ENCODE peak calls at places on chromosome 16, in nine cellular contexts. E, Q, D, U, N, G, J, I and T are unnamed samples.

GRCh38 chr16:86462334-86463084 is 47.8 kb upstream of the FOXF1 start:
- DNase-seq in Q (no peak), G (peak), D (no peak), N (no peak), U (no peak), E (no peak), I (no peak), J (no peak), T (no peak)

GRCh38 chr16:14958970-14959369 is 15.9 kb upstream of the PDXDC1 start:
- DNase-seq in E (no peak), I (no peak), G (peak), Q (no peak), J (no peak), U (no peak), D (no peak), N (no peak), T (no peak)

GRCh38 chr16:88769617-88770458 is 15.2 kb downstream of the PIEZO1 start:
- DNase-seq in I (no peak), Q (peak), E (no peak), G (no peak), D (peak), J (no peak), U (peak), N (no peak), T (no peak)

GRCh38 chr16:58661199-58661830 is 23.3 kb downstream of the SLC38A7 start:
- DNase-seq in N (peak), Q (peak), D (peak), G (peak), U (peak), E (no peak), I (peak), J (peak), T (peak)

GRCh38 chr16:14097182-14097951 is 26.2 kb downstream of the MRTFB start:
- DNase-seq in Q (no peak), U (no peak), D (no peak), J (no peak), G (peak), N (peak), E (no peak), I (no peak), T (no peak)

GRCh38 chr16:70708381-70709253 is 22.8 kb upstream of the MTSS2 start:
- DNase-seq in I (no peak), E (no peak), U (no peak), J (no peak), N (no peak), D (no peak), Q (no peak), G (no peak), T (no peak)

GRCh38 chr16:28528463-28528867 is 10.3 kb downstream of the NUPR1 start:
- DNase-seq in J (no peak), U (no peak), I (no peak), D (no peak), Q (peak), N (no peak), E (no peak), G (no peak), T (no peak)

GRCh38 chr16:10338426-10338825 is 47.4 kb upstream of the ATF7IP2 start:
- DNase-seq in N (no peak), Q (no peak), D (no peak), U (no peak), E (no peak), I (no peak), J (peak), G (peak), T (no peak)

GRCh38 chr16:69499541-69500255 is 66.1 kb upstream of the NFAT5 start:
- DNase-seq in G (no peak), U (no peak), D (no peak), E (no peak), I (no peak), J (no peak), N (no peak), Q (no peak), T (no peak)

GRCh38 chr16:89094252-89094901 is 725 bp downstream of the ACSF3 start:
- DNase-seq in E (no peak), G (peak), I (no peak), U (peak), N (no peak), Q (peak), D (peak), J (no peak), T (no peak)

GRCh38 chr16:47574091-47575054 is 113.2 kb downstream of the PHKB start:
- DNase-seq in D (peak), E (no peak), G (peak), J (no peak), U (no peak), Q (peak), I (no peak), N (no peak), T (no peak)

GRCh38 chr16:19033761-19034160 is 33.7 kb upstream of the COQ7 start:
- DNase-seq in N (no peak), U (no peak), D (no peak), G (no peak), E (no peak), Q (no peak), J (no peak), I (no peak), T (no peak)

GRCh38 chr16:11977206-11978041 is 890 bp downstream of the SNX29 start:
- DNase-seq in J (peak), Q (peak), I (peak), E (no peak), U (no peak), G (peak), N (no peak), D (peak), T (no peak)